ENCODE peak calls at places on chromosomes 16 and 17, in ten cellular contexts. K is dorsolateral prefrontal cortex, P is NCI-H748 treated with DMSO at 0.1 percent for 48 hours, E is ELF-1, H is A549, S is HCEC 1CT, R is COR-L47, X is T-helper 2 cell, Q is occipital lobe, G is skeletal muscle cell. T is an unnamed sample.

GRCh38 chr16:78364501-78364900 is 265.0 kb downstream of the WWOX start:
- DNase-seq in K (no peak), P (no peak), E (no peak), H (no peak), S (no peak), R (no peak), X (no peak), Q (no peak), G (no peak), T (no peak)

GRCh38 chr17:68832140-68832871 is 122.9 kb downstream of the ABCA8 start:
- DNase-seq in K (no peak), P (no peak), E (no peak), H (no peak), S (no peak), R (no peak), X (no peak), Q (no peak), G (no peak), T (no peak)

GRCh38 chr17:49987681-49988441 is 7.2 kb downstream of the DLX3 start:
- DNase-seq in K (no peak), P (no peak), E (peak; percentile 69), H (no peak), S (no peak), R (peak; percentile 61), X (no peak), Q (no peak), G (no peak), T (no peak)

GRCh38 chr16:54283735-54284318 is 2.8 kb downstream of the IRX3 start:
- DNase-seq in K (no peak), P (no peak), E (peak; percentile 47), H (no peak), S (no peak), R (no peak), X (no peak), Q (no peak), G (no peak), T (no peak)

GRCh38 chr17:44628234-44629188 is 27.8 kb upstream of the MEIOC start:
- DNase-seq in K (no peak), P (no peak), E (peak; percentile 95), H (no peak), S (no peak), R (no peak), X (no peak), Q (no peak), G (no peak), T (no peak)

GRCh38 chr16:24731722-24732419 is 2.4 kb downstream of the TNRC6A start:
- DNase-seq in K (no peak), P (no peak), E (no peak), H (no peak), S (no peak), R (no peak), X (no peak), Q (no peak), G (no peak), T (no peak)

GRCh38 chr16:59993101-59993500 is 1259.0 kb upstream of the GOT2 start:
- DNase-seq in K (no peak), P (peak; percentile 10), E (peak; percentile 38), H (no peak), S (no peak), R (no peak), X (no peak), Q (no peak), G (no peak), T (no peak)

GRCh38 chr17:58692239-58693055 is at the start of gene RAD51C:
- DNase-seq in K (peak; percentile 71), P (peak; percentile 59), E (peak; percentile 87), H (peak; percentile 90), S (peak; percentile 79), R (peak; percentile 89), X (peak; percentile 76), Q (peak; percentile 76), G (peak; percentile 48), T (peak; percentile 81)

GRCh38 chr17:28570716-28571254 is 539 bp downstream of the PIGS start:
- DNase-seq in K (no peak), P (peak; percentile 54), E (peak; percentile 63), H (peak; percentile 64), S (no peak), R (peak; percentile 43), X (peak; percentile 26), Q (peak; percentile 11), G (no peak), T (peak; percentile 40)

GRCh38 chr17:50719924-50720805 is 762 bp downstream of the LUC7L3 start:
- DNase-seq in K (no peak), P (peak; percentile 7), E (no peak), H (no peak), S (no peak), R (peak; percentile 63), X (no peak), Q (no peak), G (no peak), T (no peak)

GRCh38 chr17:2171725-2172446 is 117.0 kb downstream of the HIC1 start:
- DNase-seq in K (no peak), P (no peak), E (peak; percentile 28), H (no peak), S (peak; percentile 96), R (no peak), X (no peak), Q (peak; percentile 31), G (peak; percentile 98), T (no peak)

GRCh38 chr17:15479697-15480096 is 12.3 kb upstream of the CDRT4 start:
- DNase-seq in K (no peak), P (no peak), E (no peak), H (no peak), S (peak; percentile 24), R (no peak), X (no peak), Q (no peak), G (no peak), T (no peak)